ENCODE peak calls at places on chromosomes 6 and 20, in six cellular contexts. E is SW 1271; G is mucosa of gallbladder; L is GM23248; T is stimulated activated naive CD8-positive, alpha-beta T cell treated with anti-CD3 and anti-CD28 coated beads, Interleukin-15, amount 100 ng/mL, for 72 hours; D is bronchial epithelial cell. M is an unnamed sample.

GRCh38 chr6:31970604-31971271 is 1.2 kb downstream of the DXO start:
- DNase-seq in E (no peak), G (no peak), L (peak; percentile 16), T (no peak), D (no peak), M (no peak)

GRCh38 chr20:4840831-4841230 is 119.1 kb downstream of the PRND start:
- DNase-seq in E (no peak), G (no peak), L (no peak), T (no peak), D (no peak), M (no peak)

GRCh38 chr6:89768324-89768723 is 51.3 kb downstream of the MDN1 start:
- DNase-seq in E (no peak), G (no peak), L (no peak), T (no peak), D (no peak), M (no peak)

GRCh38 chr6:15246217-15247211 is 645 bp downstream of the JARID2 start:
- DNase-seq in E (no peak), G (no peak), L (peak; percentile 53), T (peak; percentile 38), D (peak; percentile 20), M (no peak)

GRCh38 chr20:17943343-17943742 is 25.3 kb downstream of the SNX5 start:
- DNase-seq in E (no peak), G (no peak), L (no peak), T (no peak), D (no peak), M (no peak)

GRCh38 chr6:33088931-33089640 is 13.3 kb downstream of the HLA-DPB1 start:
- DNase-seq in E (no peak), G (no peak), L (no peak), T (no peak), D (peak; percentile 18), M (no peak)

GRCh38 chr20:50992733-50993457 is 30.0 kb downstream of the KCNG1 start:
- DNase-seq in E (peak; percentile 55), G (peak; percentile 44), L (peak; percentile 74), T (peak; percentile 69), D (peak; percentile 70), M (peak; percentile 83)

GRCh38 chr6:77620290-77620882 is 32.5 kb upstream of the MEI4 start:
- DNase-seq in E (no peak), G (no peak), L (peak; percentile 6), T (no peak), D (peak; percentile 20), M (peak; percentile 53)

GRCh38 chr20:32205502-32206382 is 1.8 kb downstream of the PLAGL2 start:
- DNase-seq in E (no peak), G (no peak), L (peak; percentile 62), T (peak; percentile 28), D (peak; percentile 70), M (peak; percentile 68)

GRCh38 chr6:150269857-150270223 is 99.0 kb upstream of the IYD start:
- DNase-seq in E (no peak), G (no peak), L (peak; percentile 92), T (no peak), D (peak; percentile 100), M (peak; percentile 100)

GRCh38 chr20:58237318-58238182 is 9.1 kb upstream of the ANKRD60 start:
- DNase-seq in E (no peak), G (no peak), L (peak; percentile 91), T (no peak), D (no peak), M (no peak)

GRCh38 chr6:73624896-73625295 is 28.9 kb downstream of the SLC17A5 start:
- DNase-seq in E (no peak), G (no peak), L (no peak), T (no peak), D (no peak), M (no peak)

GRCh38 chr6:126897779-126898178 is 220.7 kb upstream of the RSPO3 start:
- DNase-seq in E (no peak), G (no peak), L (no peak), T (no peak), D (no peak), M (peak; percentile 7)

GRCh38 chr6:75802366-75802765 is 53.3 kb downstream of the MYO6 start:
- DNase-seq in E (no peak), G (no peak), L (peak; percentile 21), T (no peak), D (peak; percentile 5), M (no peak)

GRCh38 chr6:20211941-20212391 is 303 bp downstream of the MBOAT1 start:
- DNase-seq in E (no peak), G (peak; percentile 51), L (peak; percentile 65), T (no peak), D (peak; percentile 36), M (peak; percentile 68)

GRCh38 chr6:3250278-3250677 is 8.5 kb upstream of the PSMG4 start:
- DNase-seq in E (no peak), G (no peak), L (no peak), T (no peak), D (no peak), M (no peak)

GRCh38 chr20:57659789-57660509 is 39.7 kb upstream of the ZBP1 start:
- DNase-seq in E (no peak), G (no peak), L (no peak), T (no peak), D (no peak), M (no peak)

GRCh38 chr6:19713411-19713810 is 123.8 kb upstream of the ID4 start:
- DNase-seq in E (no peak), G (no peak), L (peak; percentile 38), T (no peak), D (peak; percentile 34), M (peak; percentile 31)

GRCh38 chr20:43558412-43559146 is at the start of gene SGK2:
- DNase-seq in E (no peak), G (peak; percentile 83), L (peak; percentile 29), T (no peak), D (peak; percentile 37), M (peak; percentile 36)

GRCh38 chr6:148440877-148441453 is 98.3 kb downstream of the SASH1 start:
- DNase-seq in E (peak; percentile 74), G (peak; percentile 68), L (peak; percentile 94), T (no peak), D (peak; percentile 72), M (peak; percentile 82)

GRCh38 chr6:76682842-76683241 is 610.4 kb upstream of the IMPG1 start:
- DNase-seq in E (no peak), G (no peak), L (peak; percentile 48), T (no peak), D (peak; percentile 26), M (peak; percentile 30)

GRCh38 chr20:3330046-3330741 is 77.3 kb downstream of the DNAAF9 start:
- DNase-seq in E (no peak), G (no peak), L (peak; percentile 75), T (no peak), D (no peak), M (no peak)

GRCh38 chr20:19181552-19181951 is 30.9 kb upstream of the SLC24A3 start:
- DNase-seq in E (no peak), G (no peak), L (peak; percentile 7), T (no peak), D (peak; percentile 9), M (no peak)

GRCh38 chr20:56552911-56553629 is 20.0 kb downstream of the FAM209B start:
- DNase-seq in E (no peak), G (no peak), L (no peak), T (no peak), D (no peak), M (no peak)

GRCh38 chr6:43911625-43912577 is 141.9 kb downstream of the VEGFA start:
- DNase-seq in E (no peak), G (no peak), L (no peak), T (no peak), D (no peak), M (no peak)

M was measured in epithelial cell of esophagus.